ENCODE peak calls at places on chromosomes 2 and 18, in seven cellular contexts. O is stimulated activated CD8-positive, alpha-beta memory T cell treated with anti-CD3 and anti-CD28 coated beads, Interleukin-7, amount 100 ng/mL, for 24 hours; J is stimulated activated naive CD8-positive, alpha-beta T cell treated with anti-CD3 and anti-CD28 coated beads, Interleukin-15, amount 100 ng/mL, for 72 hours; N is HuH-7.5; Z is RWPE1; C is cardiac muscle cell; E is suprapubic skin. B is an unnamed sample.

GRCh38 chr2:230602562-230603230 is 109.9 kb upstream of the CAB39 start:
- DNase-seq in J (peak), Z (no peak), E (no peak), N (no peak), O (no peak), C (no peak), B (no peak)

GRCh38 chr18:65091737-65092329 is 659.0 kb upstream of the CDH7 start:
- DNase-seq in N (no peak), O (no peak), E (no peak), C (no peak), J (no peak), Z (peak), B (no peak)

GRCh38 chr2:70553584-70554337 is at the start of gene TGFA:
- DNase-seq in E (peak), N (peak), Z (peak), J (peak), C (peak), O (peak), B (peak)

GRCh38 chr2:28011322-28011737 is 120.8 kb downstream of the BABAM2 start:
- DNase-seq in Z (no peak), E (no peak), O (no peak), C (no peak), N (peak), J (no peak), B (no peak)

GRCh38 chr2:3461781-3462492 is 57.4 kb downstream of the ADI1 start:
- DNase-seq in Z (peak), J (peak), E (peak), N (peak), O (no peak), C (peak), B (peak)

GRCh38 chr18:49582579-49582978 is 20.7 kb downstream of the LIPG start:
- DNase-seq in Z (no peak), O (no peak), E (no peak), C (peak), J (no peak), N (no peak), B (no peak)

GRCh38 chr18:9736942-9737813 is 29.1 kb downstream of the RAB31 start:
- DNase-seq in E (no peak), Z (no peak), C (no peak), J (no peak), N (no peak), O (no peak), B (peak)

GRCh38 chr2:176189666-176190641 is 1.5 kb downstream of the HOXD1 start:
- DNase-seq in C (no peak), E (no peak), O (no peak), Z (no peak), N (no peak), J (no peak), B (no peak)

GRCh38 chr2:176147790-176148496 is 3.4 kb upstream of the HOXD4 start:
- DNase-seq in J (no peak), C (no peak), E (peak), O (no peak), Z (no peak), N (no peak), B (peak)

GRCh38 chr2:206642075-206643025 is at the start of gene FAM237A:
- DNase-seq in Z (peak), O (no peak), N (peak), E (no peak), J (no peak), C (peak), B (no peak)

GRCh38 chr2:97993926-97994325 is 1.8 kb downstream of the TMEM131 start:
- DNase-seq in C (no peak), Z (no peak), O (no peak), E (no peak), J (no peak), N (no peak), B (no peak)

GRCh38 chr18:11553098-11553940 is 56.1 kb upstream of the SLC35G4 start:
- DNase-seq in Z (peak), E (no peak), O (no peak), J (peak), C (peak), N (peak), B (no peak)

GRCh38 chr2:233354500-233354924 is 218 bp downstream of the DGKD start:
- DNase-seq in Z (no peak), C (no peak), E (no peak), J (no peak), O (no peak), N (peak), B (no peak)

GRCh38 chr2:174007010-174007409 is 41.8 kb upstream of the SP3 start:
- DNase-seq in C (no peak), E (no peak), O (no peak), N (no peak), Z (no peak), J (no peak), B (no peak)

GRCh38 chr2:170986566-170987258 is 57.7 kb downstream of the GORASP2 start:
- DNase-seq in Z (no peak), E (no peak), J (no peak), N (no peak), C (no peak), O (no peak), B (no peak)

GRCh38 chr18:74897971-74898657 is 300.4 kb downstream of the ZNF407 start:
- DNase-seq in N (no peak), E (no peak), O (no peak), C (peak), J (no peak), Z (peak), B (no peak)

GRCh38 chr2:173571021-173571821 is 216.5 kb downstream of the CDCA7 start:
- DNase-seq in O (no peak), Z (no peak), N (no peak), C (peak), J (no peak), E (no peak), B (peak)

B was measured in ureter.